ENCODE peak calls at places on chromosome 17, in ten cellular contexts. Z, R, J, A, X, B, I, N, U and L are unnamed samples.

GRCh38 chr17:14038206-14038605 is 31.1 kb upstream of the COX10 start:
- DNase-seq in Z (no peak), R (no peak), J (no peak), A (no peak), X (no peak), B (peak; percentile 63), I (no peak), N (no peak), U (no peak), L (no peak)

GRCh38 chr17:3985800-3986199 is 21.6 kb upstream of the ATP2A3 start:
- DNase-seq in Z (no peak), R (no peak), J (no peak), A (no peak), X (no peak), B (no peak), I (no peak), N (no peak), U (no peak), L (no peak)

GRCh38 chr17:29615048-29615385 is 7.7 kb downstream of the CORO6 start:
- DNase-seq in Z (peak; percentile 61), R (no peak), J (no peak), A (no peak), X (no peak), B (no peak), I (peak; percentile 16), N (peak; percentile 52), U (no peak), L (peak; percentile 87)

GRCh38 chr17:74484066-74484465 is 17.6 kb downstream of the CD300A start:
- DNase-seq in Z (no peak), R (no peak), J (no peak), A (no peak), X (no peak), B (no peak), I (no peak), N (no peak), U (no peak), L (no peak)

GRCh38 chr17:50872710-50873424 is 6.7 kb upstream of the TOB1 start:
- DNase-seq in Z (no peak), R (peak; percentile 48), J (no peak), A (peak; percentile 35), X (no peak), B (peak; percentile 25), I (peak; percentile 62), N (peak; percentile 31), U (no peak), L (no peak)

GRCh38 chr17:40452074-40452787 is 9.0 kb downstream of the IGFBP4 start:
- DNase-seq in Z (no peak), R (no peak), J (no peak), A (no peak), X (no peak), B (peak; percentile 93), I (no peak), N (peak; percentile 57), U (peak; percentile 63), L (no peak)

GRCh38 chr17:21132428-21132827 is 5.7 kb downstream of the DHRS7B start:
- DNase-seq in Z (no peak), R (no peak), J (no peak), A (no peak), X (no peak), B (no peak), I (no peak), N (peak; percentile 41), U (no peak), L (peak; percentile 77)

GRCh38 chr17:19316756-19317358 is 45.7 kb downstream of the B9D1 start:
- DNase-seq in Z (no peak), R (no peak), J (no peak), A (no peak), X (no peak), B (no peak), I (no peak), N (no peak), U (no peak), L (no peak)

GRCh38 chr17:34579017-34579946 is at the start of gene TMEM132E:
- DNase-seq in Z (peak; percentile 16), R (peak; percentile 37), J (no peak), A (peak; percentile 46), X (no peak), B (peak; percentile 2), I (peak; percentile 38), N (peak; percentile 36), U (peak; percentile 72), L (no peak)

GRCh38 chr17:80443916-80444708 is 29.1 kb downstream of the ENDOV start:
- DNase-seq in Z (no peak), R (no peak), J (no peak), A (no peak), X (no peak), B (no peak), I (no peak), N (no peak), U (no peak), L (no peak)

GRCh38 chr17:58344791-58345157 is 7.2 kb downstream of the SUPT4H1 start:
- DNase-seq in Z (peak; percentile 67), R (no peak), J (no peak), A (no peak), X (peak; percentile 62), B (no peak), I (no peak), N (no peak), U (no peak), L (peak; percentile 84)

GRCh38 chr17:75430159-75430748 is 24.8 kb upstream of the GRB2 start:
- DNase-seq in Z (no peak), R (no peak), J (peak; percentile 91), A (no peak), X (no peak), B (peak; percentile 55), I (no peak), N (no peak), U (no peak), L (no peak)

GRCh38 chr17:74432484-74433391 is 850 bp downstream of the GPRC5C start:
- DNase-seq in Z (no peak), R (no peak), J (no peak), A (no peak), X (no peak), B (no peak), I (no peak), N (no peak), U (peak; percentile 65), L (no peak)

GRCh38 chr17:27218719-27219488 is 75.0 kb upstream of the WSB1 start:
- DNase-seq in Z (no peak), R (no peak), J (no peak), A (no peak), X (peak; percentile 77), B (no peak), I (no peak), N (no peak), U (no peak), L (no peak)

GRCh38 chr17:80773243-80773991 is 218.2 kb upstream of the CHMP6 start:
- DNase-seq in Z (no peak), R (no peak), J (no peak), A (peak; percentile 35), X (no peak), B (peak; percentile 80), I (no peak), N (peak; percentile 67), U (no peak), L (no peak)

GRCh38 chr17:7234100-7235012 is at the start of gene DVL2:
- DNase-seq in Z (peak; percentile 98), R (peak; percentile 96), J (peak; percentile 98), A (peak; percentile 96), X (peak; percentile 79), B (peak; percentile 94), I (peak; percentile 95), N (peak; percentile 97), U (peak; percentile 97), L (peak; percentile 99)

GRCh38 chr17:5000237-5000639 is 2.5 kb downstream of the KIF1C start:
- DNase-seq in Z (no peak), R (peak; percentile 41), J (no peak), A (no peak), X (no peak), B (no peak), I (peak; percentile 40), N (peak; percentile 95), U (peak; percentile 76), L (no peak)

GRCh38 chr17:67528751-67529436 is 151.8 kb downstream of the PITPNC1 start:
- DNase-seq in Z (peak; percentile 24), R (peak; percentile 80), J (peak; percentile 81), A (peak; percentile 28), X (no peak), B (peak; percentile 93), I (peak; percentile 91), N (peak; percentile 83), U (peak; percentile 80), L (peak; percentile 82)
- TF ChIP-seq POLR2A in Z (no peak), R (no peak), J (no peak), A (no peak), X (no peak), B (peak; percentile 40), I (peak; percentile 77), N (no peak), U (no peak), L (no peak)

DNA sequence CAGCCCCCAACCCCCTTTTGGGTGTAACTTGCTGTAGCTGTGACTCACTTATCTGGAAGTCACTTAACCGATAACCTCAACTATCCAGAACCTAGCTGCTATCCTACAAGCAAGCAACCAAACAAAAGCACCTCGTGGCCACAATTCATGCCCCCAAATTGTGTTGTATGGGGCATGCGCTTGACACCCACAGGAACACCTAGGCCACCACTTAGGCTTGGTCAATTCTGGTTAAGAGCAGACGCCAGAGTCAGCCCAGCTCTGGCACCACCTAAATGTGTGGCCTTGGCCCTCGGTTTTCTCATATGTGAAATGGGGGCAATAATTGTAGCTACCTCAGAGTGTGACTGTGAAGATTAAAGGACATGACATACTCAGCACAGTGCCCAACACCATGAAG is 3.6 kb downstream of the PIK3R5 start:
- DNase-seq in Z (no peak), R (no peak), J (no peak), A (no peak), X (no peak), B (no peak), I (no peak), N (no peak), U (no peak), L (no peak)
- TF ChIP-seq CTCF in Z (no peak), R (no peak), J (no peak), A (no peak), X (no peak), B (no peak), I (no peak), N (no peak), U (no peak), L (no peak)

DNA sequence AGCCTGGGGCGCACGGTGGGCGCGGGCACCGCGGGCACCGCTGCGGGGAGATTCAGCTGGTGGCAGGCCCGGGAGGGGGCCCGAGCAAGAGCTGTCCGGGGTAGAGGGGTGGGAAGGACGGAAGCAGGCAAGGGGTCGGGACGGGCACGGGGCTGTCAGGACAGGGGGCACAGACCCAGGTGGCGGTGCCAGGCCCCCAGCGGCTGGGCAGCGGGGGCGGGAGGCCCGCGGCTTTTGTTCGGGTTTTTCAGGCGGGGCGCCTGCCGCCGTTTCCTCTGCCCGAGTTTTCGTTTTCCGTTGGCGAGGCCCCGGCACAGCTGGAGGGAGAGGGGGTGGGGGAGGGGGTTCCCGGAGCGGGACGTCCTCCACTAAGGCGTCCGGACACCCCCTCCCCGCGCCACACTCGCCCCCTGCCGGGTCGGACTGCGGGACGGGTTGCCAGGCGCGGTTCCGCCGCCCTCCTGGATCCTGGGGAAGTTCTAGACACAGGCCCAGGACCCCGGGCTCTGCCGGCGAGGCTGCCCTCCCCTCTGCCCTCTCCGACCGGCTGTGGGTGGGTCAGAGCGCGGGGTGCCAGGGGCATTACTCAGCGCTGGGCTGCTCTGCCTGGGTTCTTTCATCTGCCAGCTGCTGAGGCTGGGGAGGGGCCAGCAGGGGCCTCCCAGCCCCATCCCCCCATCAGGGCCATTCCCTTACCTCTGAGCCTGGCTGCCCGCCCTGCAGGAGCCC is 543 bp downstream of the ARHGAP23 start:
- DNase-seq in Z (no peak), R (peak; percentile 44), J (peak; percentile 67), A (no peak), X (no peak), B (peak; percentile 46), I (peak; percentile 26), N (peak; percentile 79), U (peak; percentile 77), L (peak; percentile 82)
- TF ChIP-seq POLR2A in Z (no peak), R (no peak), J (no peak), A (peak; percentile 43), X (no peak), B (no peak), I (no peak), N (no peak), U (no peak), L (no peak)

GRCh38 chr17:78111012-78111726 is 17.4 kb downstream of the TMC6 start:
- DNase-seq in Z (no peak), R (no peak), J (no peak), A (no peak), X (no peak), B (no peak), I (no peak), N (peak; percentile 24), U (no peak), L (no peak)
- TF ChIP-seq CTCF in Z (no peak), R (no peak), J (no peak), A (no peak), X (no peak), B (no peak), I (no peak), N (no peak), U (no peak), L (no peak)